ENCODE peak calls at places on chromosomes 12 and 14, in seven cellular contexts. R is kidney epithelial cell; N is stimulated activated effector memory CD8-positive, alpha-beta T cell treated with anti-CD3 and anti-CD28 coated beads, Interleukin-12 subunit alpha, Interleukin-12 subunit beta, amount 100 ng/mL, for 72 hours; B is stimulated activated CD4-positive, alpha-beta T cell treated with anti-CD3 and anti-CD28 coated beads, Interleukin-1b, Interleukin-23, amount 100 ng/mL, for 4 hours; F is WERI-Rb-1; C is cardiac muscle cell; I is GM12864. A is an unnamed sample.

GRCh38 chr12:123063535-123063934 is 83.1 kb downstream of the ARL6IP4 start:
- DNase-seq in B (no peak), I (no peak), R (no peak), N (no peak), F (peak), C (no peak), A (no peak)

GRCh38 chr12:69929531-69929930 is 104.5 kb downstream of the MYRFL start:
- DNase-seq in F (no peak), C (peak), N (no peak), B (no peak), R (no peak), I (no peak), A (no peak)

GRCh38 chr12:118402251-118402650 is 25.9 kb downstream of the SUDS3 start:
- DNase-seq in N (no peak), I (no peak), F (no peak), R (no peak), C (peak), B (no peak), A (no peak)

GRCh38 chr12:130714091-130714590 is 2.0 kb downstream of the RIMBP2 start:
- DNase-seq in F (no peak), B (no peak), N (no peak), I (no peak), R (no peak), C (no peak), A (no peak)

GRCh38 chr12:33614630-33615029 is 175.0 kb upstream of the SYT10 start:
- DNase-seq in R (no peak), N (no peak), C (no peak), B (no peak), F (no peak), I (no peak), A (no peak)

GRCh38 chr12:25960176-25960575 is 1.7 kb downstream of the RASSF8 start:
- DNase-seq in I (no peak), R (no peak), B (no peak), N (no peak), F (peak), C (peak), A (no peak)

GRCh38 chr12:117857632-117858274 is 111.0 kb downstream of the KSR2 start:
- DNase-seq in F (peak), I (no peak), N (peak), B (peak), C (peak), R (no peak), A (no peak)

GRCh38 chr14:95662376-95663186 is 23.6 kb upstream of the TCL1B start:
- DNase-seq in I (peak), N (no peak), F (no peak), C (no peak), B (no peak), R (no peak), A (no peak)

GRCh38 chr12:116818341-116818856 is 62.8 kb downstream of the HRK start:
- DNase-seq in B (no peak), C (peak), I (no peak), F (no peak), N (no peak), R (no peak), A (no peak)

GRCh38 chr12:32264995-32265394 is 134.4 kb upstream of the FGD4 start:
- DNase-seq in R (no peak), B (no peak), I (peak), C (peak), N (no peak), F (peak), A (no peak)

GRCh38 chr12:87304406-87304805 is 724.8 kb downstream of the C12orf50 start:
- DNase-seq in I (no peak), C (no peak), B (no peak), N (no peak), F (peak), R (no peak), A (no peak)